ENCODE peak calls at places on chromosome 5, in eight cellular contexts. E is NCI-H460, W is prostate gland, A is C1 segment of cervical spinal cord, S is lower leg skin, D is PC-3, Z is iris pigment epithelial cell, C is SJSA1. J is an unnamed sample.
A peak's percentile ranks its signal among the peaks of the same experiment; 100 is the strongest.

GRCh38 chr5:104650313-104650712 is 1087.7 kb upstream of the NUDT12 start:
- DNase-seq in E (no peak), W (no peak), A (no peak), S (no peak), D (no peak), Z (no peak), C (no peak), J (no peak)

GRCh38 chr5:157109744-157110143 is 900 bp upstream of the HAVCR2 start:
- DNase-seq in E (no peak), W (no peak), A (no peak), S (no peak), D (no peak), Z (no peak), C (no peak), J (no peak)

GRCh38 chr5:172283020-172283861 is at the start of gene UBTD2:
- DNase-seq in E (peak; percentile 69), W (peak; percentile 78), A (peak; percentile 46), S (peak; percentile 60), D (peak; percentile 74), Z (peak; percentile 78), C (peak; percentile 72), J (peak; percentile 73)

GRCh38 chr5:64207978-64208377 is 42.3 kb downstream of the RNF180 start:
- DNase-seq in E (peak; percentile 32), W (no peak), A (no peak), S (no peak), D (peak; percentile 70), Z (peak; percentile 20), C (no peak), J (peak; percentile 53)

GRCh38 chr5:167565555-167565954 is 725.9 kb upstream of the WWC1 start:
- DNase-seq in E (peak; percentile 38), W (no peak), A (no peak), S (no peak), D (peak; percentile 24), Z (peak; percentile 28), C (peak; percentile 20), J (peak; percentile 35)

GRCh38 chr5:171592076-171592475 is 172.6 kb downstream of the FGF18 start:
- DNase-seq in E (no peak), W (no peak), A (no peak), S (no peak), D (no peak), Z (no peak), C (no peak), J (no peak)

GRCh38 chr5:16808021-16808420 is 128.1 kb downstream of the MYO10 start:
- DNase-seq in E (no peak), W (no peak), A (no peak), S (no peak), D (no peak), Z (no peak), C (no peak), J (no peak)

GRCh38 chr5:10860645-10861455 is 99.8 kb upstream of the DAP start:
- DNase-seq in E (no peak), W (no peak), A (no peak), S (no peak), D (peak; percentile 72), Z (peak; percentile 71), C (peak; percentile 90), J (no peak)

GRCh38 chr5:173582198-173583092 is 34.0 kb downstream of the BOD1 start:
- DNase-seq in E (no peak), W (no peak), A (no peak), S (no peak), D (no peak), Z (no peak), C (no peak), J (no peak)

GRCh38 chr5:88159591-88159990 is 109.1 kb downstream of the TMEM161B start:
- DNase-seq in E (no peak), W (no peak), A (peak; percentile 3), S (no peak), D (no peak), Z (no peak), C (no peak), J (no peak)

GRCh38 chr5:133387091-133387490 is 225.2 kb downstream of the FSTL4 start:
- DNase-seq in E (no peak), W (peak; percentile 35), A (no peak), S (no peak), D (peak; percentile 3), Z (no peak), C (no peak), J (no peak)

GRCh38 chr5:59161206-59162105 is 578.6 kb downstream of the RAB3C start:
- DNase-seq in E (no peak), W (no peak), A (no peak), S (no peak), D (no peak), Z (no peak), C (no peak), J (no peak)

GRCh38 chr5:109830955-109831502 is 141.3 kb downstream of the MAN2A1 start:
- DNase-seq in E (no peak), W (no peak), A (no peak), S (no peak), D (peak; percentile 87), Z (peak; percentile 80), C (peak; percentile 51), J (no peak)

GRCh38 chr5:89556215-89557009 is 673.4 kb upstream of the MEF2C start:
- DNase-seq in E (peak; percentile 74), W (no peak), A (no peak), S (no peak), D (peak; percentile 96), Z (peak; percentile 81), C (peak; percentile 47), J (peak; percentile 87)

GRCh38 chr5:110087829-110088228 is 398.1 kb downstream of the MAN2A1 start:
- DNase-seq in E (no peak), W (no peak), A (no peak), S (no peak), D (no peak), Z (peak; percentile 23), C (no peak), J (no peak)

GRCh38 chr5:64040496-64040895 is 78.3 kb upstream of the HTR1A start:
- DNase-seq in E (no peak), W (no peak), A (no peak), S (no peak), D (peak; percentile 51), Z (no peak), C (no peak), J (peak; percentile 3)

GRCh38 chr5:42612997-42613396 is 143.6 kb upstream of the CCDC152 start:
- DNase-seq in E (no peak), W (no peak), A (no peak), S (no peak), D (peak; percentile 43), Z (peak; percentile 32), C (no peak), J (no peak)

GRCh38 chr5:181098642-181099452 is 32.1 kb downstream of the OR2V1 start:
- DNase-seq in E (no peak), W (no peak), A (no peak), S (no peak), D (no peak), Z (no peak), C (no peak), J (no peak)

GRCh38 chr5:40165789-40166728 is 513.7 kb upstream of the PTGER4 start:
- DNase-seq in E (peak; percentile 9), W (no peak), A (no peak), S (no peak), D (peak; percentile 55), Z (peak; percentile 24), C (no peak), J (no peak)

GRCh38 chr5:12323637-12324229 is 419.5 kb upstream of the CTNND2 start:
- DNase-seq in E (no peak), W (no peak), A (no peak), S (no peak), D (no peak), Z (no peak), C (no peak), J (no peak)

GRCh38 chr5:13783731-13784130 is 160.8 kb downstream of the DNAH5 start:
- DNase-seq in E (no peak), W (no peak), A (no peak), S (no peak), D (no peak), Z (no peak), C (no peak), J (no peak)

GRCh38 chr5:1801954-1802295 is 718 bp downstream of the NDUFS6 start:
- DNase-seq in E (no peak), W (no peak), A (no peak), S (no peak), D (peak; percentile 25), Z (no peak), C (no peak), J (peak; percentile 27)

GRCh38 chr5:4700886-4701285 is 439.2 kb upstream of the ADAMTS16 start:
- DNase-seq in E (no peak), W (no peak), A (no peak), S (no peak), D (no peak), Z (no peak), C (no peak), J (no peak)

GRCh38 chr5:9845185-9845584 is 215.0 kb upstream of the TAS2R1 start:
- DNase-seq in E (no peak), W (no peak), A (no peak), S (no peak), D (no peak), Z (no peak), C (no peak), J (no peak)